ENCODE peak calls at places on chromosomes 13 and 19, in five cellular contexts. M, V, D, S and A are unnamed samples.

GRCh38 chr13:75368167-75368566 is 113.8 kb downstream of the TBC1D4 start:
- DNase-seq in M (peak), D (peak), V (peak), S (no peak), A (peak)

GRCh38 chr13:97659602-97660001 is 225.6 kb downstream of the RAP2A start:
- DNase-seq in D (peak), V (no peak), S (no peak), M (peak), A (no peak)

GRCh38 chr19:5961969-5962945 is 15.7 kb downstream of the RANBP3 start:
- DNase-seq in S (no peak), M (peak), D (peak), V (peak), A (no peak)

GRCh38 chr19:14476663-14477401 is 1.7 kb upstream of the PTGER1 start:
- DNase-seq in M (peak), D (peak), S (no peak), V (peak), A (peak)

GRCh38 chr13:95624020-95624419 is 20.5 kb downstream of the DZIP1 start:
- DNase-seq in S (no peak), D (peak), V (peak), M (peak), A (no peak)

GRCh38 chr19:49879243-49879960 is 1.9 kb downstream of the TBC1D17 start:
- DNase-seq in S (no peak), V (no peak), M (no peak), D (no peak), A (no peak)

GRCh38 chr19:51417107-51417806 is at the start of gene SIGLEC10:
- DNase-seq in S (no peak), V (no peak), M (no peak), D (no peak), A (no peak)

GRCh38 chr13:47036291-47037008 is 139.6 kb upstream of the HTR2A start:
- DNase-seq in V (peak), M (no peak), S (no peak), D (no peak), A (no peak)

GRCh38 chr19:18985257-18985656 is 44.2 kb upstream of the HOMER3 start:
- DNase-seq in S (no peak), M (no peak), V (no peak), D (peak), A (no peak)

GRCh38 chr13:70835349-70835748 is 727.1 kb upstream of the KLHL1 start:
- DNase-seq in M (no peak), D (no peak), S (no peak), V (no peak), A (no peak)

GRCh38 chr19:36265064-36265463 is 50.2 kb downstream of the ZNF146 start:
- DNase-seq in M (no peak), V (no peak), D (no peak), S (no peak), A (no peak)

GRCh38 chr19:35975608-35976214 is 19.3 kb upstream of the SDHAF1 start:
- DNase-seq in V (no peak), M (peak), D (no peak), S (no peak), A (no peak)

GRCh38 chr13:40306817-40307216 is 359.6 kb downstream of the FOXO1 start:
- DNase-seq in D (no peak), M (no peak), S (no peak), V (peak), A (no peak)

GRCh38 chr19:46030861-46031550 is 8.2 kb upstream of the PGLYRP1 start:
- DNase-seq in V (no peak), D (no peak), S (no peak), M (no peak), A (no peak)

DNA sequence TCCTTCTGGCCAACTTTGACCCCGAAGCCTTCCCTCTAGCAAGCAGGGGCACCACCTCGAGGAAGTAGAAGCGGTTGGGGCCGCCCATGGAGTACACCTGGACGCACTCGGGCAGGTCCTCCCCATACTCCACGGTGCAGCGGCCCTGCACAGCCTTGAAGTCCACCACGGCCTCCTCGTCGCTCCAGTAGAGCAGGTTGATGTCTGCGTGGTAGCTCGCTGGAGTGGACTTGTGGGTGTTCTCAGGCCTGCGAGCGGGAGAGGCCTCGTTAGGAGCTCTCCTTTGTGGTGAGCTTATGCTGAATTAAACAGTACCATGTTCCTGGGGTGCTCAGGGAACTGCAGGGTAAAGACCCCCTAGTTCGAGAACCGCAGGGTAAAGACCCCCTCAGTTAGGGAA is 22.3 kb upstream of the EIF3G start:
- DNase-seq in M (no peak), V (no peak), D (no peak), S (no peak), A (no peak)
- H3K4me3 ChIP-seq in M (no peak), V (no peak), D (no peak), S (no peak), A (no peak)

GRCh38 chr19:7636691-7637373 is at the start of gene STXBP2:
- DNase-seq in V (peak), D (peak), S (peak), M (no peak), A (no peak)
- TF ChIP-seq CTCF in V (no peak), D (no peak), S (no peak), M (no peak), A (no peak)

GRCh38 chr13:77053192-77053591 is 26.2 kb upstream of the FBXL3 start:
- DNase-seq in S (no peak), M (no peak), D (no peak), V (no peak), A (no peak)

GRCh38 chr13:77042566-77043177 is 15.7 kb upstream of the FBXL3 start:
- DNase-seq in M (no peak), D (no peak), S (no peak), V (no peak), A (no peak)

GRCh38 chr13:77047649-77048343 is 20.8 kb upstream of the FBXL3 start:
- DNase-seq in V (no peak), S (no peak), D (no peak), M (no peak), A (no peak)

DNA sequence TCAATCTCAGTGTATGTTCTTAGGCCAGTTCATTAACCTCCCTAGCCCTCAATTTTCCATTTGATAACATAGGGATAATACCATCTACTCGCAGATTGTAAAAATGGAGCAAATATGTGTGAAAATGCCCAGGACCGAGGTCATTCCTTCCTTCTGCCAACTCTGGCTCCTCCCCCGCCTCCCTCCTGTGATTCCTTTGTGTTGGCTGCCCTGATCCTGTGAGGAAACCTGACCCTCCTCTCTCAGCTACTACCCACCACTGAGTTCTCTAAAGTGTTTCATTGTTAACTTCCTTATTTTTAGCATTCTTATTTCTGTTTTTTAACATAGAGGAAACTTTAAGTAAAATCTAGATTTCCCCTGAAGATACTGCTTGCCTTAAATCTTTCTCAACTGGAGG is 21.6 kb upstream of the FBXL3 start:
- DNase-seq in M (no peak), S (no peak), D (no peak), V (no peak), A (no peak)
- H3K4me3 ChIP-seq in M (no peak), S (no peak), D (no peak), V (no peak), A (no peak)

GRCh38 chr13:37617162-37617561 is 18.6 kb upstream of the POSTN start:
- DNase-seq in D (peak), S (no peak), V (peak), M (peak), A (peak)

GRCh38 chr13:37615271-37615670 is 16.7 kb upstream of the POSTN start:
- DNase-seq in D (no peak), V (peak), S (no peak), M (no peak), A (no peak)

GRCh38 chr13:37618554-37618953 is 20.0 kb upstream of the POSTN start:
- DNase-seq in M (peak), S (no peak), V (peak), D (peak), A (peak)

GRCh38 chr13:37621811-37622361 is 23.3 kb upstream of the POSTN start:
- DNase-seq in D (peak), S (peak), V (no peak), M (peak), A (peak)

GRCh38 chr13:37616131-37616530 is 17.6 kb upstream of the POSTN start:
- DNase-seq in V (no peak), D (no peak), S (no peak), M (peak), A (no peak)
- TF ChIP-seq CTCF in V (no peak), D (no peak), S (no peak), M (no peak), A (no peak)

DNA sequence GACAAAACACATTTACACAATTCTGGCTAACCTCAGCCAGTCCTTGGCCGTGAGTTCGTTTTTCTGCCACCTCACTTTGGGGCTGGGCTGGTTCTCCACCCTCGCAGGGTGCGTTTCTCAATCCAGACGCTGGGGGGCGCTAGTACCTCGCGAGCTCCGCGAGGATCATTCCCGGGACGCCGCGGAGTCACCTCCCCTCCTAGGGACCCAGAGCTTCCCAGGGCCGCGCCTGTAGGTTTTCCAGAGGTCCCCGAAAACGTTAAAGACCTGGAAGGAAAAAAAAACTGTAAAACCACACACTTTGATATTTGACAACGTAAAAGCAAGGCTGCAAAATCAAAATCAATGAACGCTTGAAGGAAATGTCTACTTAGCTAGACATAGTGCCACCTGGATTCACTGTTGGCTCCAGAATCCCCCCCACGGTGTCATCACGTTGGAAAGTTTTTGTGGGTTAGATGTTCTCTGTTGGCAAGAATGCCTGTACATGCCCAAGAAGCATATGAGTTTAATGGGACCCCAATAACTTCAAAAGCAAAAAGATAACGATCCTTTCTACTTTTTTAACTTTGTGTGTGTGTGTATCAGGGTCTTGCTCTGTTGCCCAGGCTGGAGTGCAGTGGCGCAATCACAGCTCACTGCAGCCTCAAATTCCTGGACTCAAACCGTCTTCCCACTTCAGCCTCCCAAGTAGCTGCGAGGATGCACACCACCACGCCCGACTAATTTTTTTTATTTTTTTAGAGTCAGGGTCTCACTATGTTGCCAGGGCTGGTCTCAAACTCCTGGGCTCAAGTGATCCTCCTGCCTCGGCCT is 34.5 kb upstream of the TPM4 start:
- DNase-seq in S (peak), M (peak), D (peak), V (peak), A (peak)
- H3K4me3 ChIP-seq in S (no peak), M (peak), D (no peak), V (no peak), A (peak)

DNA sequence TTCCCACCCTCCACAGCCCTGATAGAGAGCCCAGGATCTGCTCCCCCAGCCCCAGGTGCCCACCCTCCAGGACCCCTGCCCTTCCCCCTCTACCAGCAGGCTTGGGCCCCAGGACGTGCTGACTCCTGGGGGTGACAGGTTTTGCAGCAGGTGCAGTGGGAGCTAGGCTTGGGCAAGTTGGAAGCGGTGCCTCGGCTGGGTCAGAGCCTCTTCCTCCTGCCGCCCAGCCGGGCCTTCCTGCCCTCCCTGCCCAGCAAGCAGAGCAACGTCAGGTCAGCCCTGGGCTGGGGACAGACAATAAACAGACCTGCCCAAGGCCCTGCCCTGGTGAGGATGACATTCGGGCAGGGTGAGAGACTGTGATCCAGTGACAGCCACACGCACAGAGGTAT is 9.2 kb upstream of the NCCRP1 start:
- DNase-seq in S (no peak), M (no peak), D (no peak), V (no peak), A (no peak)
- TF ChIP-seq CTCF in S (no peak), M (no peak), D (no peak), V (no peak), A (no peak)

GRCh38 chr19:30310806-30311121 is 61.4 kb upstream of the ZNF536 start:
- DNase-seq in D (no peak), V (no peak), S (no peak), M (no peak), A (no peak)

GRCh38 chr19:30307191-30307974 is 64.8 kb upstream of the ZNF536 start:
- DNase-seq in D (no peak), M (no peak), S (no peak), V (no peak), A (no peak)

GRCh38 chr19:30311911-30312310 is 60.3 kb upstream of the ZNF536 start:
- DNase-seq in D (no peak), S (no peak), V (no peak), M (no peak), A (no peak)

GRCh38 chr19:30312582-30313352 is 59.4 kb upstream of the ZNF536 start:
- DNase-seq in D (no peak), V (no peak), S (no peak), M (no peak), A (no peak)

DNA sequence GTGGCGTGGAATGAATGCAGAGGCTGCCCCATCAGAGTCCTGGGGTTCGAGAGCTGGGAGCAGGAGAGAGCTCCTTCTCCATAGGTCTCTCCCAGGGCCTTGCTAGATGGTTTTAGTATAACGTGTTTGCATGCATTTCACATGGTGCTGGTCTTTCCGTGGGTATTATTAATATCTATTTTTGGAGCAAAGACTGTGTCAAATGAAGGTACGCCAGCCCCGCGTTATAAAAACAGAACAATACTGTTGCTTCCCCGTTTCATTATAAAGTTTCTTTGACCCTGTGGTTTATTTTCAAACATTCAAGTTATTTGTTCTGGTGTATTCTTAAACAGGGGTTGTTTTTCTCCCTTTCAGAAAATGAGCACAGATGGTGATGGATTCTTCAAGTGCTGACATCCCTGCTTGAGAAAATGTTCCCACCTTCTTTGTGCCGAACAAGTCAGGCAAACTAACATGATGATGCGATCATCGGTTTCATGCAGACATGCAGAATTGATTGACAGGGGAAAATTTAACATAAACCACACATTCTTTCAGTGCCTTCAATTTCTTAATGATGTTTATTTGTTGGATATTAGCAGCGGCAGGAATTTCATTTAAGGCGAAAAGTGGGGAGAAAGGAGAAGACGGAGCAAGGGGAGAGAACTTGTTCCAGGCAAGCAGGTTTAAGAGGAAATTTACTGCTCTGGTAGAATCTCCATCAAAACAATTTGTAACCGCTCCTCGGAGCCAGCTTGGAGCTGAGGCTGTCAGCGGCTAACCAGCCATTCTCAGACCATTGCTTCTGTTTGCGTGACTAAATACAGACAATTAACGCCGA is 62.0 kb upstream of the ZNF536 start:
- DNase-seq in V (no peak), D (no peak), M (no peak), S (no peak), A (no peak)
- H3K4me3 ChIP-seq in V (no peak), D (no peak), M (no peak), S (no peak), A (no peak)

GRCh38 chr19:16618248-16618647 is 9.8 kb downstream of the MED26 start:
- DNase-seq in V (no peak), D (no peak), M (no peak), S (no peak), A (no peak)

GRCh38 chr19:16620018-16620417 is 8.0 kb downstream of the MED26 start:
- DNase-seq in V (no peak), M (no peak), D (no peak), S (no peak), A (no peak)

GRCh38 chr19:16621165-16621800 is 6.7 kb downstream of the MED26 start:
- DNase-seq in M (no peak), V (no peak), S (no peak), D (no peak), A (no peak)

GRCh38 chr19:16620584-16620983 is 7.4 kb downstream of the MED26 start:
- DNase-seq in M (no peak), D (no peak), V (no peak), S (no peak), A (no peak)

DNA sequence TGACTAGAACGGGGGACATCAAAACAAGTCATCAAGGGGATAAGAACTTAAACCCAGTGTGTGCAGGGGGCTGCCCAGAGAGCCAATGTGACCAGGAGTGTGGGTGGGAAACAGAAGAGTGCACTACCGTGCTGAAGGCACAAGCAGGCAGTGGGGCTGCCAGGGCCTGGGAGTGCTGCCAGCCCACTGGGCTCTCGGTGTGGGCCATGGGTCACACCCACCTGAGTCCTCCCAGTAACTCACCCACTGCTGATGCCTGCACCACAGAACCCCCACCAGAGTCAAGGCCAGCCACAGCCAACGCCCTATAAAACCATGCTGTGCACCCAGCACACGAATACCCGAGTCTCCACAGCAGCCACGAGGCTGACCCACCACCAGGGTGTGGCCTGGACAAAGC is 8.5 kb downstream of the MED26 start:
- DNase-seq in D (no peak), V (no peak), M (no peak), S (no peak), A (no peak)
- TF ChIP-seq CTCF in D (no peak), V (no peak), M (no peak), S (no peak), A (no peak)

GRCh38 chr13:42720116-42720857 is 61.1 kb upstream of the FAM216B start:
- DNase-seq in V (peak), S (peak), M (peak), D (peak), A (peak)

GRCh38 chr13:42722883-42723539 is 58.4 kb upstream of the FAM216B start:
- DNase-seq in V (no peak), S (no peak), D (no peak), M (no peak), A (no peak)

GRCh38 chr13:42715909-42716308 is 65.5 kb upstream of the FAM216B start:
- DNase-seq in S (no peak), M (no peak), D (no peak), V (no peak), A (no peak)

GRCh38 chr13:42720858-42721219 is 60.5 kb upstream of the FAM216B start:
- DNase-seq in V (peak), D (no peak), M (no peak), S (no peak), A (no peak)
- H3K4me3 ChIP-seq in V (no peak), D (peak), M (no peak), S (no peak), A (no peak)

GRCh38 chr13:98950705-98951104 is 27.2 kb downstream of the DOCK9 start:
- DNase-seq in S (no peak), D (no peak), V (no peak), M (no peak), A (no peak)
- TF ChIP-seq CTCF in S (no peak), D (no peak), V (no peak), M (no peak), A (no peak)